ENCODE peak calls at places on chromosomes 13 and 19, in five cellular contexts. F is NCI-H1436, W is cardiac fibroblast, B is NCI-H774, L is AG04449. J is an unnamed sample.

GRCh38 chr13:110506859-110507566 is 54.5 kb downstream of the RAB20 start:
- DNase-seq in F (no peak), W (peak; percentile 45), B (peak; percentile 42), L (no peak), J (no peak)

GRCh38 chr13:39144391-39144790 is 106.1 kb downstream of the NHLRC3 start:
- DNase-seq in F (no peak), W (no peak), B (no peak), L (no peak), J (no peak)

GRCh38 chr13:113443991-113444390 is 9.3 kb downstream of the ADPRHL1 start:
- DNase-seq in F (no peak), W (no peak), B (no peak), L (no peak), J (no peak)

GRCh38 chr13:27133889-27134288 is 37.7 kb downstream of the USP12 start:
- DNase-seq in F (no peak), W (no peak), B (no peak), L (no peak), J (no peak)

GRCh38 chr19:43940719-43941118 is 5.6 kb upstream of the ZNF45 start:
- DNase-seq in F (no peak), W (no peak), B (no peak), L (no peak), J (no peak)

GRCh38 chr19:7986321-7987083 is 18.9 kb downstream of the ELAVL1 start:
- DNase-seq in F (no peak), W (peak; percentile 83), B (no peak), L (peak; percentile 10), J (peak; percentile 73)

GRCh38 chr19:47417746-47418594 is 1.4 kb downstream of the MEIS3 start:
- DNase-seq in F (no peak), W (peak; percentile 21), B (no peak), L (no peak), J (no peak)

GRCh38 chr19:3365447-3366103 is 808 bp upstream of the NFIC start:
- DNase-seq in F (peak; percentile 43), W (peak; percentile 69), B (peak; percentile 24), L (no peak), J (peak; percentile 73)

GRCh38 chr13:24220086-24220703 is 59.7 kb downstream of the SPATA13 start:
- DNase-seq in F (peak; percentile 20), W (peak; percentile 92), B (peak; percentile 36), L (peak; percentile 49), J (peak; percentile 78)

GRCh38 chr13:23899555-23899954 is 2.3 kb upstream of the C1QTNF9B start:
- DNase-seq in F (no peak), W (peak; percentile 73), B (no peak), L (no peak), J (peak; percentile 52)

GRCh38 chr13:111853766-111854165 is 213.2 kb upstream of the SOX1 start:
- DNase-seq in F (peak; percentile 75), W (no peak), B (peak; percentile 100), L (no peak), J (no peak)

GRCh38 chr13:38045278-38046048 is 175.9 kb upstream of the TRPC4 start:
- DNase-seq in F (peak; percentile 1), W (peak; percentile 69), B (no peak), L (no peak), J (peak; percentile 59)